ENCODE peak calls at places on chromosomes 1 and 21, in four cellular contexts. D is EL, Z is smooth muscle cell of the brain vasculature, U is heart left ventricle. P is an unnamed sample.

GRCh38 chr1:9289724-9290493 is 2.8 kb upstream of the SPSB1 start:
- DNase-seq in U (no peak), D (peak), Z (no peak), P (no peak)

GRCh38 chr1:32767641-32768040 is 49.5 kb downstream of the YARS1 start:
- DNase-seq in Z (no peak), D (no peak), U (no peak), P (no peak)

GRCh38 chr1:113677250-113678158 is 81.8 kb downstream of the PHTF1 start:
- DNase-seq in D (peak), Z (peak), U (peak), P (peak)

GRCh38 chr21:17527240-17527639 is 14.4 kb downstream of the CXADR start:
- DNase-seq in D (no peak), U (no peak), Z (no peak), P (no peak)

GRCh38 chr1:168665975-168666374 is 63.0 kb downstream of the DPT start:
- DNase-seq in U (no peak), Z (no peak), D (no peak), P (no peak)

GRCh38 chr1:26287033-26287711 is 7.3 kb downstream of the SH3BGRL3 start:
- DNase-seq in Z (no peak), D (peak), U (no peak), P (no peak)

GRCh38 chr1:195740862-195741261 is 867.4 kb downstream of the KCNT2 start:
- DNase-seq in D (peak), Z (no peak), U (no peak), P (no peak)

GRCh38 chr1:220294754-220295419 is 22.6 kb upstream of the RAB3GAP2 start:
- DNase-seq in Z (no peak), U (no peak), D (peak), P (no peak)

GRCh38 chr1:15168479-15168878 is 14.9 kb downstream of the TMEM51 start:
- DNase-seq in U (no peak), D (peak), Z (peak), P (no peak)

GRCh38 chr1:91501527-91501859 is 842 bp downstream of the CDC7 start:
- DNase-seq in D (no peak), U (no peak), Z (no peak), P (no peak)

GRCh38 chr1:230084408-230085177 is 17.6 kb downstream of the GALNT2 start:
- DNase-seq in D (peak), Z (peak), U (no peak), P (no peak)

GRCh38 chr1:68958957-68959356 is 462.1 kb upstream of the DEPDC1 start:
- DNase-seq in Z (no peak), D (no peak), U (no peak), P (no peak)

GRCh38 chr21:45217010-45217409 is 70.7 kb downstream of the POFUT2 start:
- DNase-seq in U (no peak), D (no peak), Z (no peak), P (no peak)

GRCh38 chr1:235932090-235932510 is 65.4 kb upstream of the LYST start:
- DNase-seq in D (no peak), U (no peak), Z (no peak), P (peak)

GRCh38 chr1:39653546-39654031 is 14.1 kb upstream of the HEYL start:
- DNase-seq in D (peak), U (peak), Z (peak), P (peak)

GRCh38 chr1:32758177-32758794 is 55.7 kb upstream of the SYNC start:
- DNase-seq in U (no peak), D (no peak), Z (no peak), P (no peak)

GRCh38 chr1:35559317-35559944 is 1.8 kb downstream of the NCDN start:
- DNase-seq in D (no peak), Z (no peak), U (no peak), P (no peak)

GRCh38 chr1:235679644-235680043 is 30.1 kb upstream of the GNG4 start:
- DNase-seq in D (no peak), U (no peak), Z (no peak), P (no peak)

GRCh38 chr1:116485976-116486375 is 84.8 kb downstream of the CD58 start:
- DNase-seq in D (no peak), U (no peak), Z (no peak), P (no peak)

GRCh38 chr1:42973304-42973703 is 14.6 kb upstream of the SLC2A1 start:
- DNase-seq in U (peak), Z (no peak), D (peak), P (no peak)

GRCh38 chr1:62321438-62321837 is 2.2 kb upstream of the KANK4 start:
- DNase-seq in U (no peak), Z (no peak), D (peak), P (no peak)

GRCh38 chr1:53314096-53314495 is 13.8 kb downstream of the LRP8 start:
- DNase-seq in U (no peak), Z (no peak), D (no peak), P (no peak)

GRCh38 chr1:147924813-147925212 is 3.4 kb upstream of the GPR89B start:
- DNase-seq in U (no peak), D (no peak), Z (no peak), P (no peak)